ENCODE peak calls at places on chromosomes 11 and 22, in eight cellular contexts. One of them, this sample, is unnamed.

GRCh38 chr11:108663154-108663877 is 1.6 kb upstream of the DDX10 start:
- DNase-seq in GM23248: no peak
- DNase-seq in colonic mucosa: no peak
- DNase-seq in Jurkat, Clone E6-1: no peak
- DNase-seq in stimulated activated effector memory CD8-positive, alpha-beta T cell treated with anti-CD3 and anti-CD28 coated beads, Interleukin-12 subunit alpha, Interleukin-12 subunit beta, amount 100 ng/mL, for 72 hours: no peak
- DNase-seq in epithelial cell of esophagus: no peak
- DNase-seq in activated T-helper 1 cell treated with Interleukin-2 at 50 U/mL for 16 hours: no peak
- DNase-seq in GM04504: no peak
- DNase-seq in this sample: no peak

GRCh38 chr22:37804886-37805857 is 2.6 kb upstream of the GCAT start:
- DNase-seq in stimulated activated effector memory CD8-positive, alpha-beta T cell treated with anti-CD3 and anti-CD28 coated beads, Interleukin-12 subunit alpha, Interleukin-12 subunit beta, amount 100 ng/mL, for 72 hours: peak
- DNase-seq in GM04504: peak
- DNase-seq in epithelial cell of esophagus: peak
- DNase-seq in GM23248: peak
- DNase-seq in Jurkat, Clone E6-1: peak
- DNase-seq in colonic mucosa: peak
- DNase-seq in activated T-helper 1 cell treated with Interleukin-2 at 50 U/mL for 16 hours: peak
- DNase-seq in this sample: peak

GRCh38 chr11:96256213-96256580 is 86.8 kb downstream of the MAML2 start:
- DNase-seq in stimulated activated effector memory CD8-positive, alpha-beta T cell treated with anti-CD3 and anti-CD28 coated beads, Interleukin-12 subunit alpha, Interleukin-12 subunit beta, amount 100 ng/mL, for 72 hours: no peak
- DNase-seq in GM04504: no peak
- DNase-seq in GM23248: no peak
- DNase-seq in Jurkat, Clone E6-1: no peak
- DNase-seq in activated T-helper 1 cell treated with Interleukin-2 at 50 U/mL for 16 hours: no peak
- DNase-seq in epithelial cell of esophagus: no peak
- DNase-seq in colonic mucosa: no peak
- DNase-seq in this sample: no peak

GRCh38 chr11:60914620-60915249 is 777 bp downstream of the TMEM109 start:
- DNase-seq in colonic mucosa: peak
- DNase-seq in epithelial cell of esophagus: peak
- DNase-seq in GM23248: peak
- DNase-seq in Jurkat, Clone E6-1: no peak
- DNase-seq in stimulated activated effector memory CD8-positive, alpha-beta T cell treated with anti-CD3 and anti-CD28 coated beads, Interleukin-12 subunit alpha, Interleukin-12 subunit beta, amount 100 ng/mL, for 72 hours: peak
- DNase-seq in activated T-helper 1 cell treated with Interleukin-2 at 50 U/mL for 16 hours: no peak
- DNase-seq in GM04504: no peak
- DNase-seq in this sample: peak

GRCh38 chr11:34501500-34501899 is 12.1 kb downstream of the ELF5 start:
- DNase-seq in stimulated activated effector memory CD8-positive, alpha-beta T cell treated with anti-CD3 and anti-CD28 coated beads, Interleukin-12 subunit alpha, Interleukin-12 subunit beta, amount 100 ng/mL, for 72 hours: no peak
- DNase-seq in GM04504: peak
- DNase-seq in GM23248: peak
- DNase-seq in Jurkat, Clone E6-1: no peak
- DNase-seq in epithelial cell of esophagus: peak
- DNase-seq in colonic mucosa: no peak
- DNase-seq in activated T-helper 1 cell treated with Interleukin-2 at 50 U/mL for 16 hours: no peak
- DNase-seq in this sample: peak

GRCh38 chr11:16779436-16779835 is 41.0 kb downstream of the C11orf58 start:
- DNase-seq in epithelial cell of esophagus: no peak
- DNase-seq in GM04504: no peak
- DNase-seq in GM23248: no peak
- DNase-seq in stimulated activated effector memory CD8-positive, alpha-beta T cell treated with anti-CD3 and anti-CD28 coated beads, Interleukin-12 subunit alpha, Interleukin-12 subunit beta, amount 100 ng/mL, for 72 hours: no peak
- DNase-seq in colonic mucosa: peak
- DNase-seq in activated T-helper 1 cell treated with Interleukin-2 at 50 U/mL for 16 hours: no peak
- DNase-seq in Jurkat, Clone E6-1: no peak
- DNase-seq in this sample: no peak

GRCh38 chr11:89922195-89922660 is at the start of gene TRIM49D1:
- DNase-seq in stimulated activated effector memory CD8-positive, alpha-beta T cell treated with anti-CD3 and anti-CD28 coated beads, Interleukin-12 subunit alpha, Interleukin-12 subunit beta, amount 100 ng/mL, for 72 hours: no peak
- DNase-seq in epithelial cell of esophagus: no peak
- DNase-seq in activated T-helper 1 cell treated with Interleukin-2 at 50 U/mL for 16 hours: no peak
- DNase-seq in GM04504: no peak
- DNase-seq in Jurkat, Clone E6-1: no peak
- DNase-seq in GM23248: no peak
- DNase-seq in colonic mucosa: no peak
- DNase-seq in this sample: no peak

GRCh38 chr11:123590296-123590912 is 64.0 kb downstream of the SCN3B start:
- DNase-seq in colonic mucosa: peak
- DNase-seq in GM23248: peak
- DNase-seq in stimulated activated effector memory CD8-positive, alpha-beta T cell treated with anti-CD3 and anti-CD28 coated beads, Interleukin-12 subunit alpha, Interleukin-12 subunit beta, amount 100 ng/mL, for 72 hours: no peak
- DNase-seq in activated T-helper 1 cell treated with Interleukin-2 at 50 U/mL for 16 hours: no peak
- DNase-seq in Jurkat, Clone E6-1: no peak
- DNase-seq in GM04504: peak
- DNase-seq in epithelial cell of esophagus: peak
- DNase-seq in this sample: peak

GRCh38 chr11:15800121-15800800 is 556.1 kb downstream of the SOX6 start:
- DNase-seq in GM23248: peak
- DNase-seq in stimulated activated effector memory CD8-positive, alpha-beta T cell treated with anti-CD3 and anti-CD28 coated beads, Interleukin-12 subunit alpha, Interleukin-12 subunit beta, amount 100 ng/mL, for 72 hours: no peak
- DNase-seq in GM04504: no peak
- DNase-seq in Jurkat, Clone E6-1: no peak
- DNase-seq in activated T-helper 1 cell treated with Interleukin-2 at 50 U/mL for 16 hours: no peak
- DNase-seq in epithelial cell of esophagus: peak
- DNase-seq in colonic mucosa: peak
- DNase-seq in this sample: peak

GRCh38 chr22:47556473-47556872 is 794.0 kb downstream of the TBC1D22A start:
- DNase-seq in epithelial cell of esophagus: no peak
- DNase-seq in colonic mucosa: no peak
- DNase-seq in GM04504: no peak
- DNase-seq in stimulated activated effector memory CD8-positive, alpha-beta T cell treated with anti-CD3 and anti-CD28 coated beads, Interleukin-12 subunit alpha, Interleukin-12 subunit beta, amount 100 ng/mL, for 72 hours: no peak
- DNase-seq in GM23248: no peak
- DNase-seq in activated T-helper 1 cell treated with Interleukin-2 at 50 U/mL for 16 hours: no peak
- DNase-seq in Jurkat, Clone E6-1: no peak
- DNase-seq in this sample: no peak

GRCh38 chr11:18352581-18352980 is 30.2 kb downstream of the GTF2H1 start:
- DNase-seq in GM04504: no peak
- DNase-seq in colonic mucosa: no peak
- DNase-seq in stimulated activated effector memory CD8-positive, alpha-beta T cell treated with anti-CD3 and anti-CD28 coated beads, Interleukin-12 subunit alpha, Interleukin-12 subunit beta, amount 100 ng/mL, for 72 hours: no peak
- DNase-seq in epithelial cell of esophagus: peak
- DNase-seq in Jurkat, Clone E6-1: no peak
- DNase-seq in activated T-helper 1 cell treated with Interleukin-2 at 50 U/mL for 16 hours: no peak
- DNase-seq in GM23248: peak
- DNase-seq in this sample: peak

GRCh38 chr11:119352857-119353260 is 6.4 kb upstream of the MFRP start:
- DNase-seq in Jurkat, Clone E6-1: no peak
- DNase-seq in colonic mucosa: no peak
- DNase-seq in epithelial cell of esophagus: no peak
- DNase-seq in GM04504: no peak
- DNase-seq in stimulated activated effector memory CD8-positive, alpha-beta T cell treated with anti-CD3 and anti-CD28 coated beads, Interleukin-12 subunit alpha, Interleukin-12 subunit beta, amount 100 ng/mL, for 72 hours: no peak
- DNase-seq in GM23248: no peak
- DNase-seq in activated T-helper 1 cell treated with Interleukin-2 at 50 U/mL for 16 hours: no peak
- DNase-seq in this sample: no peak

GRCh38 chr11:68870470-68870869 is 28.8 kb upstream of the CPT1A start:
- DNase-seq in epithelial cell of esophagus: no peak
- DNase-seq in GM04504: no peak
- DNase-seq in activated T-helper 1 cell treated with Interleukin-2 at 50 U/mL for 16 hours: no peak
- DNase-seq in stimulated activated effector memory CD8-positive, alpha-beta T cell treated with anti-CD3 and anti-CD28 coated beads, Interleukin-12 subunit alpha, Interleukin-12 subunit beta, amount 100 ng/mL, for 72 hours: no peak
- DNase-seq in GM23248: peak
- DNase-seq in colonic mucosa: no peak
- DNase-seq in Jurkat, Clone E6-1: no peak
- DNase-seq in this sample: peak

GRCh38 chr11:130945945-130946344 is 29.7 kb upstream of the SNX19 start:
- DNase-seq in GM23248: peak
- DNase-seq in epithelial cell of esophagus: peak
- DNase-seq in colonic mucosa: no peak
- DNase-seq in stimulated activated effector memory CD8-positive, alpha-beta T cell treated with anti-CD3 and anti-CD28 coated beads, Interleukin-12 subunit alpha, Interleukin-12 subunit beta, amount 100 ng/mL, for 72 hours: no peak
- DNase-seq in Jurkat, Clone E6-1: no peak
- DNase-seq in GM04504: peak
- DNase-seq in activated T-helper 1 cell treated with Interleukin-2 at 50 U/mL for 16 hours: no peak
- DNase-seq in this sample: peak

GRCh38 chr11:107271425-107271824 is 186.2 kb downstream of the CWF19L2 start:
- DNase-seq in stimulated activated effector memory CD8-positive, alpha-beta T cell treated with anti-CD3 and anti-CD28 coated beads, Interleukin-12 subunit alpha, Interleukin-12 subunit beta, amount 100 ng/mL, for 72 hours: no peak
- DNase-seq in GM23248: no peak
- DNase-seq in activated T-helper 1 cell treated with Interleukin-2 at 50 U/mL for 16 hours: no peak
- DNase-seq in colonic mucosa: no peak
- DNase-seq in Jurkat, Clone E6-1: no peak
- DNase-seq in GM04504: no peak
- DNase-seq in epithelial cell of esophagus: no peak
- DNase-seq in this sample: no peak

GRCh38 chr11:113562981-113563461 is 87.8 kb upstream of the DRD2 start:
- DNase-seq in GM23248: peak
- DNase-seq in GM04504: no peak
- DNase-seq in activated T-helper 1 cell treated with Interleukin-2 at 50 U/mL for 16 hours: no peak
- DNase-seq in epithelial cell of esophagus: peak
- DNase-seq in Jurkat, Clone E6-1: no peak
- DNase-seq in colonic mucosa: no peak
- DNase-seq in stimulated activated effector memory CD8-positive, alpha-beta T cell treated with anti-CD3 and anti-CD28 coated beads, Interleukin-12 subunit alpha, Interleukin-12 subunit beta, amount 100 ng/mL, for 72 hours: peak
- DNase-seq in this sample: no peak

GRCh38 chr11:5251746-5252145 is 2.1 kb upstream of the HBG1 start:
- DNase-seq in epithelial cell of esophagus: no peak
- DNase-seq in colonic mucosa: no peak
- DNase-seq in stimulated activated effector memory CD8-positive, alpha-beta T cell treated with anti-CD3 and anti-CD28 coated beads, Interleukin-12 subunit alpha, Interleukin-12 subunit beta, amount 100 ng/mL, for 72 hours: no peak
- DNase-seq in activated T-helper 1 cell treated with Interleukin-2 at 50 U/mL for 16 hours: no peak
- DNase-seq in GM23248: no peak
- DNase-seq in Jurkat, Clone E6-1: no peak
- DNase-seq in GM04504: no peak
- DNase-seq in this sample: no peak

GRCh38 chr11:73995731-73996130 is 13.1 kb upstream of the UCP2 start:
- DNase-seq in Jurkat, Clone E6-1: peak
- DNase-seq in GM04504: no peak
- DNase-seq in epithelial cell of esophagus: no peak
- DNase-seq in GM23248: no peak
- DNase-seq in stimulated activated effector memory CD8-positive, alpha-beta T cell treated with anti-CD3 and anti-CD28 coated beads, Interleukin-12 subunit alpha, Interleukin-12 subunit beta, amount 100 ng/mL, for 72 hours: no peak
- DNase-seq in activated T-helper 1 cell treated with Interleukin-2 at 50 U/mL for 16 hours: no peak
- DNase-seq in colonic mucosa: no peak
- DNase-seq in this sample: no peak

GRCh38 chr11:9380773-9381172 is 3.7 kb upstream of the IPO7 start:
- DNase-seq in Jurkat, Clone E6-1: no peak
- DNase-seq in stimulated activated effector memory CD8-positive, alpha-beta T cell treated with anti-CD3 and anti-CD28 coated beads, Interleukin-12 subunit alpha, Interleukin-12 subunit beta, amount 100 ng/mL, for 72 hours: no peak
- DNase-seq in epithelial cell of esophagus: peak
- DNase-seq in colonic mucosa: no peak
- DNase-seq in GM04504: no peak
- DNase-seq in activated T-helper 1 cell treated with Interleukin-2 at 50 U/mL for 16 hours: no peak
- DNase-seq in GM23248: no peak
- DNase-seq in this sample: no peak

GRCh38 chr11:100593321-100593720 is 93.8 kb upstream of the ARHGAP42 start:
- DNase-seq in colonic mucosa: no peak
- DNase-seq in Jurkat, Clone E6-1: no peak
- DNase-seq in epithelial cell of esophagus: no peak
- DNase-seq in stimulated activated effector memory CD8-positive, alpha-beta T cell treated with anti-CD3 and anti-CD28 coated beads, Interleukin-12 subunit alpha, Interleukin-12 subunit beta, amount 100 ng/mL, for 72 hours: no peak
- DNase-seq in activated T-helper 1 cell treated with Interleukin-2 at 50 U/mL for 16 hours: no peak
- DNase-seq in GM23248: no peak
- DNase-seq in GM04504: no peak
- DNase-seq in this sample: no peak

GRCh38 chr11:35412285-35412684 is 7.1 kb downstream of the SLC1A2 start:
- DNase-seq in GM04504: no peak
- DNase-seq in epithelial cell of esophagus: no peak
- DNase-seq in Jurkat, Clone E6-1: no peak
- DNase-seq in GM23248: peak
- DNase-seq in stimulated activated effector memory CD8-positive, alpha-beta T cell treated with anti-CD3 and anti-CD28 coated beads, Interleukin-12 subunit alpha, Interleukin-12 subunit beta, amount 100 ng/mL, for 72 hours: no peak
- DNase-seq in activated T-helper 1 cell treated with Interleukin-2 at 50 U/mL for 16 hours: no peak
- DNase-seq in colonic mucosa: no peak
- DNase-seq in this sample: peak